ENCODE peak calls at places on chromosome 6, in four cellular contexts. C, B, U and L are unnamed samples. For H3K4me1, the result is how much of the 10 kb centered on the place peaks cover.

GRCh38 chr6:36873612-36874011 is 991 bp downstream of the PPIL1 start:
- DNase-seq in U (no peak), C (peak), B (no peak), L (no peak)

GRCh38 chr6:161023316-161023715 is 31.7 kb downstream of the MAP3K4 start:
- DNase-seq in C (no peak), U (no peak), B (no peak), L (no peak)

GRCh38 chr6:113120214-113120576 is 737.0 kb upstream of the MARCKS start:
- DNase-seq in C (no peak), U (no peak), B (no peak), L (no peak)

GRCh38 chr6:44932651-44933091 is 395.5 kb upstream of the RUNX2 start:
- DNase-seq in B (no peak), C (no peak), U (no peak), L (no peak)

GRCh38 chr6:88048556-88048955 is 915 bp downstream of the SPACA1 start:
- DNase-seq in U (no peak), C (no peak), B (no peak), L (no peak)

GRCh38 chr6:167704396-167704801 is 122.3 kb upstream of the AFDN start:
- DNase-seq in B (no peak), U (no peak), C (no peak), L (no peak)

GRCh38 chr6:20340056-20340455 is 61.6 kb upstream of the E2F3 start:
- DNase-seq in U (no peak), C (no peak), B (no peak), L (no peak)

GRCh38 chr6:46584586-46584985 is 68.0 kb downstream of the CYP39A1 start:
- DNase-seq in B (no peak), C (no peak), U (no peak), L (no peak)

GRCh38 chr6:116369540-116370327 is 1.0 kb upstream of the DSE start:
- DNase-seq in B (no peak), U (no peak), C (no peak), L (peak)

GRCh38 chr6:31175961-31176360 is 5.5 kb upstream of the POU5F1 start:
- DNase-seq in B (no peak), U (no peak), C (no peak), L (no peak)

GRCh38 chr6:132236281-132236680 is 165.0 kb downstream of the MOXD1 start:
- DNase-seq in C (no peak), U (no peak), B (no peak), L (no peak)

GRCh38 chr6:56808871-56809359 is 146.0 kb upstream of the BEND6 start:
- DNase-seq in C (peak), U (no peak), B (no peak), L (no peak)

GRCh38 chr6:111662192-111662793 is 56.6 kb upstream of the TRAF3IP2 start:
- DNase-seq in U (no peak), B (no peak), C (no peak), L (no peak)

GRCh38 chr6:138085839-138086222 is 21.4 kb downstream of the PERP start:
- DNase-seq in C (no peak), B (no peak), U (no peak), L (no peak)

GRCh38 chr6:136069119-136069518 is 181.0 kb downstream of the MTFR2 start:
- DNase-seq in U (no peak), B (no peak), C (peak), L (no peak)

GRCh38 chr6:123415844-123416468 is 220.8 kb downstream of the TRDN start:
- DNase-seq in C (peak), B (peak), U (no peak), L (no peak)

GRCh38 chr6:117440558-117441525 is 15.1 kb upstream of the ROS1 start:
- DNase-seq in U (no peak), B (no peak), C (peak), L (no peak)

GRCh38 chr6:148406579-148407371 is 64.1 kb downstream of the SASH1 start:
- DNase-seq in C (no peak), B (no peak), U (no peak), L (no peak)
- H3K27ac ChIP-seq in C (no peak), B (no peak), U (peak), L (no peak)

GRCh38 chr6:108609276-108609769 is 48.6 kb downstream of the FOXO3 start:
- DNase-seq in C (no peak), B (no peak), U (no peak), L (no peak)

GRCh38 chr6:108608453-108609275 is 47.9 kb downstream of the FOXO3 start:
- DNase-seq in B (no peak), C (no peak), U (no peak), L (no peak)

GRCh38 chr6:108612852-108613251 is 52.1 kb downstream of the FOXO3 start:
- DNase-seq in B (no peak), C (no peak), U (no peak), L (no peak)

GRCh38 chr6:108606130-108606797 is 45.5 kb downstream of the FOXO3 start:
- DNase-seq in B (no peak), U (no peak), C (no peak), L (no peak)

GRCh38 chr6:108610270-108610839 is 49.6 kb downstream of the FOXO3 start:
- DNase-seq in B (no peak), C (no peak), U (no peak), L (no peak)
- H3K4me1 ChIP-seq in B (under half), C (under half), U (half or more), L (under half)

GRCh38 chr6:16707101-16707783 is 54.0 kb downstream of the ATXN1 start:
- DNase-seq in B (no peak), U (no peak), C (no peak), L (no peak)
- H3K27ac ChIP-seq in B (no peak), U (no peak), C (peak), L (no peak)

GRCh38 chr6:14716499-14717146 is 529.2 kb upstream of the JARID2 start:
- DNase-seq in B (no peak), U (no peak), C (no peak), L (no peak)
- H3K4me1 ChIP-seq in B (under half), U (half or more), C (under half), L (under half)